ENCODE peak calls at places on chromosomes 4 and X, in five cellular contexts. S is AG04450, T is AG10803, P is IMR-90, R is Calu3. J is an unnamed sample.

GRCh38 chrX:16892504-16893362 is 22.6 kb upstream of the RBBP7 start:
- DNase-seq in R (peak; percentile 72), T (peak; percentile 71), P (peak; percentile 82), S (peak; percentile 39), J (peak; percentile 92)

GRCh38 chr4:137529432-137529831 is 2.9 kb downstream of the PCDH18 start:
- DNase-seq in R (no peak), T (no peak), S (no peak), P (no peak), J (no peak)

GRCh38 chrX:28854637-28855036 is 267.4 kb downstream of the IL1RAPL1 start:
- DNase-seq in R (no peak), S (no peak), P (peak; percentile 39), T (no peak), J (no peak)

GRCh38 chr4:1583051-1583785 is 100.9 kb downstream of the FAM53A start:
- DNase-seq in P (no peak), T (no peak), S (no peak), R (no peak), J (peak; percentile 69)

GRCh38 chr4:3644849-3645627 is 112.8 kb upstream of the LRPAP1 start:
- DNase-seq in R (no peak), T (peak; percentile 35), P (no peak), S (no peak), J (peak; percentile 95)

GRCh38 chrX:97597954-97598353 is 714.2 kb downstream of the RPA4 start:
- DNase-seq in S (no peak), R (no peak), T (no peak), P (no peak), J (no peak)

GRCh38 chr4:80362578-80363181 is 27.1 kb downstream of the CFAP299 start:
- DNase-seq in P (peak; percentile 51), R (peak; percentile 59), S (no peak), T (peak; percentile 45), J (no peak)

GRCh38 chrX:145524931-145525330 is 277.6 kb downstream of the SPANXN1 start:
- DNase-seq in P (no peak), T (no peak), R (no peak), S (no peak), J (no peak)

GRCh38 chrX:105543271-105543670 is 279.1 kb upstream of the NRK start:
- DNase-seq in R (no peak), S (no peak), P (no peak), T (no peak), J (no peak)

GRCh38 chrX:93422693-93423092 is 250.7 kb downstream of the NAP1L3 start:
- DNase-seq in T (no peak), R (no peak), S (no peak), P (peak; percentile 1), J (peak; percentile 60)

GRCh38 chr4:4386736-4387392 is at the start of gene NSG1:
- DNase-seq in P (peak; percentile 18), T (peak; percentile 9), R (peak; percentile 13), S (no peak), J (peak; percentile 72)

GRCh38 chr4:47462799-47463234 is 685 bp downstream of the COMMD8 start:
- DNase-seq in R (no peak), P (peak; percentile 3), T (no peak), S (no peak), J (no peak)

GRCh38 chr4:42578187-42578586 is 78.7 kb downstream of the ATP8A1 start:
- DNase-seq in R (no peak), T (no peak), P (no peak), S (no peak), J (no peak)
- TF ChIP-seq CTCF in R (no peak), T (no peak), P (no peak), S (no peak), J (no peak)

GRCh38 chrX:1511829-1512228 is 25.2 kb downstream of the P2RY8 start:
- DNase-seq in P (no peak), T (no peak), R (no peak), S (no peak), J (no peak)
- TF ChIP-seq CTCF in P (no peak), T (no peak), R (no peak), S (no peak), J (no peak)

GRCh38 chr4:7470522-7471128 is 35.9 kb upstream of the PSAPL1 start:
- DNase-seq in R (no peak), T (no peak), S (no peak), P (no peak), J (no peak)

GRCh38 chr4:7470111-7470510 is 35.4 kb upstream of the PSAPL1 start:
- DNase-seq in R (no peak), P (no peak), T (no peak), S (no peak), J (no peak)

GRCh38 chr4:7474320-7474719 is 39.6 kb upstream of the PSAPL1 start:
- DNase-seq in S (no peak), T (no peak), R (no peak), P (no peak), J (no peak)

GRCh38 chr4:7473096-7473495 is 38.4 kb upstream of the PSAPL1 start:
- DNase-seq in T (no peak), R (no peak), S (no peak), P (no peak), J (no peak)

DNA sequence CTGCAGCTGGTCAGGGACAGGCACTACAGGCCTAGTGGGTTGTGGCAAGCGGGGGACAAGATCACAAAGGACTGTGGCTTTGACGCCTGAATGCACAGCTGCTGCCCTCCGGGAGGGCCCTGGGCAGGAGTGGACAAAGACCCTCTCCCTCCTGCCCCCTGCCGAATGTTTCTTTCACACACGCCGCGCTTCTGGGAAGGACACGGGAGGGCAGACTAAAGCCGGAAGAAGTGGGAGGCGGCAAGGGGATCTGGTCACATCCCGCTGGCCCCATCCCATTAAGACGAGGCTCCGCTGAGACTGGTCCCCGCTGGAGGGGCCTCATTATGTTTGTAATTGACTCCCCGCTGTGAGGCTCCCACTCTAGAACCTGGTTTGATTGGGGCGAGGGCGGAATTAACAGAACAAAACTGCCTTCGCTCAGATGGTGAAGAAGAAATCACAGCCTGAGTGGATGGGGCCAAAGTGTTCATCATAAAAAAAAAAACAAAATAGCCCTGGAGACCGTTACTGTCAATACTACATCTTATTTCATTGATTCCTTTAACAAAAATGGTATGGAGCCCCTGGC is 37.8 kb upstream of the PSAPL1 start:
- DNase-seq in T (no peak), R (no peak), P (no peak), S (no peak), J (no peak)
- TF ChIP-seq CTCF in T (no peak), R (no peak), P (no peak), S (no peak), J (no peak)

DNA sequence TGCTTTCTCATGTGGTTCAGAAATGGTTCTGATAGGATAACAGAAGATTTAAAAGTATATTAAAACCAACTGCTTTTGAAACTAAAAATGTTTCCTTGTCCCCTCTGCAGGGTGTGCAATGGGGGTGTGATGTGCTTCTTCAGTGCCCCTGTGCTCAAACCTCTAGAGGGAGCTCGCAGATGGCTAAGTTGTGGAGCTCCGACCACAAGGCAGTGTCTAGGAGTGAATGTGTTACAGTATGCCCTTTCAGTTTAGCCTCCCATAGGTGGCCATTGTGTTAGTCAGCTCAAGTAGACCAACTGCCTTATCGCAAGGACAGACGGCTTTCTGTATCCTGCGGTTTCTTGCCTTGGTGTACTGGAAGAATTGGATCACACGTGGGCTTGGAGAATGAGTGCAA is 130.5 kb downstream of the TENT5D start:
- DNase-seq in S (no peak), R (peak; percentile 1), P (no peak), T (no peak), J (no peak)
- TF ChIP-seq CTCF in S (no peak), R (no peak), P (no peak), T (no peak), J (no peak)

DNA sequence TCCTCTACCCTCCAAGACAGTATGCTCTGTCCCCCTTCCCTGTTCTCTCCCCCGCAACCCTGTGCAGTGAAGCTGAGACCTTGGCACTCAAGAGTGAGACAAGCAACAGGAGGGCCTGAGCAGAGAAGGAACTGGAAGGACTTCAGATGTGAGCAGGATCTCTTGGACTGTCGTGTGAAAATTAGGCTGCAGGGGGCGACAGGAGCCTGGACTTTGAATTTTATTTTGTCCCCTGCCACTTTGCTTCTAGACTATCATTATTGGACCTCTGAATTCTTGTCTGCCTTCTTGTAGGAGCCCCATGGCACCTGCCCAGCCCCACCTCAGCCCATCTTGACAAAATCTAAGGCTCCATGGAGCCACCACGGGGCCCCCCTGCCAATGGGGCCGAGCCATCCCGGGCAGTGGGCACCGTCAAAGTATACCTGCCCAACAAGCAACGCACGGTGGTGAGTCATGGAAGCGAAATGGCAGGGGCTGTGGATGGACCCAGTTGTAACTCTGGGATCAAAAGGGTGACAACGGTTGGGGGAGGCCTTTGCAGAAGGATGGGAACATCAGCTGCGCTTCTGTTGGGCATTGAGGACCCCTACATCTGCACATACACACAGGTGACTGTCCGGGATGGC is 1.7 kb downstream of the ARAF start:
- DNase-seq in R (no peak), P (no peak), T (no peak), S (no peak), J (no peak)
- TF ChIP-seq CTCF in R (peak; percentile 18), P (peak; percentile 53), T (peak; percentile 50), S (peak; percentile 35), J (peak; percentile 52)

J was measured in osteoblast.